ENCODE peak calls at places on chromosome 1, in six cellular contexts. L, V, X, S, F and M are unnamed samples.

GRCh38 chr1:38000529-38001453 is 4.5 kb downstream of the FHL3 start:
- DNase-seq in F (peak; percentile 65), X (peak; percentile 87), V (peak; percentile 92), S (no peak), L (no peak), M (peak; percentile 90)

GRCh38 chr1:160739098-160739511 is at the start of gene SLAMF7:
- DNase-seq in F (no peak), S (peak; percentile 44), L (peak; percentile 87), X (no peak), V (no peak), M (peak; percentile 23)

GRCh38 chr1:243748706-243749283 is 101.2 kb downstream of the AKT3 start:
- DNase-seq in L (peak; percentile 60), V (peak; percentile 84), S (no peak), F (peak; percentile 76), X (peak; percentile 88), M (peak; percentile 94)

GRCh38 chr1:179142889-179143299 is 61.0 kb downstream of the TOR3A start:
- DNase-seq in S (no peak), L (no peak), V (peak; percentile 99), X (peak; percentile 99), F (peak; percentile 99), M (peak; percentile 98)

GRCh38 chr1:37795340-37796110 is 1.9 kb downstream of the MANEAL start:
- DNase-seq in X (peak; percentile 32), S (peak; percentile 57), V (peak; percentile 41), L (no peak), F (no peak), M (peak; percentile 65)

GRCh38 chr1:117574206-117574835 is 31.5 kb upstream of the TENT5C start:
- DNase-seq in S (no peak), X (no peak), V (no peak), L (peak; percentile 25), F (no peak), M (no peak)

GRCh38 chr1:5580926-5581325 is 411.3 kb downstream of the NPHP4 start:
- DNase-seq in V (no peak), L (no peak), S (no peak), X (no peak), F (no peak), M (no peak)

GRCh38 chr1:173871091-173871490 is 2.9 kb downstream of the ZBTB37 start:
- DNase-seq in V (no peak), S (no peak), X (no peak), L (no peak), F (no peak), M (no peak)

GRCh38 chr1:7470904-7471638 is 300.0 kb upstream of the VAMP3 start:
- DNase-seq in S (no peak), F (peak; percentile 99), L (no peak), X (peak; percentile 99), V (peak; percentile 98), M (peak; percentile 98)

GRCh38 chr1:42675467-42675866 is 6.8 kb upstream of the YBX1 start:
- DNase-seq in F (no peak), X (no peak), L (no peak), S (no peak), V (no peak), M (no peak)

GRCh38 chr1:31105646-31106045 is 40.1 kb upstream of the PUM1 start:
- DNase-seq in S (no peak), F (no peak), L (no peak), X (peak; percentile 23), V (no peak), M (no peak)

GRCh38 chr1:69824932-69825331 is 257.2 kb downstream of the LRRC7 start:
- DNase-seq in V (peak; percentile 6), S (no peak), L (no peak), X (no peak), F (no peak), M (peak; percentile 11)

GRCh38 chr1:24558902-24559791 is 3.3 kb downstream of the NCMAP start:
- DNase-seq in F (peak; percentile 52), S (no peak), L (no peak), V (peak; percentile 82), X (peak; percentile 82), M (peak; percentile 88)